ENCODE peak calls at places on chromosomes 7 and 10, in five cellular contexts. E, I, K, J and L are unnamed samples.

GRCh38 chr10:77533887-77534278 is 103.7 kb downstream of the KCNMA1 start:
- DNase-seq in E (no peak), I (no peak), K (no peak), J (no peak), L (no peak)

GRCh38 chr10:131677671-131678070 is 223.1 kb upstream of the PPP2R2D start:
- DNase-seq in E (no peak), I (no peak), K (no peak), J (no peak), L (no peak)

GRCh38 chr10:123013456-123014419 is 4.9 kb downstream of the ACADSB start:
- DNase-seq in E (no peak), I (no peak), K (no peak), J (no peak), L (no peak)

GRCh38 chr10:77188511-77188910 is 449.1 kb downstream of the KCNMA1 start:
- DNase-seq in E (no peak), I (no peak), K (no peak), J (no peak), L (no peak)

GRCh38 chr10:112490543-112490942 is 43.5 kb downstream of the VTI1A start:
- DNase-seq in E (no peak), I (peak; percentile 85), K (no peak), J (no peak), L (peak; percentile 85)

GRCh38 chr10:43610636-43611035 is 4.4 kb downstream of the ZNF485 start:
- DNase-seq in E (no peak), I (no peak), K (no peak), J (no peak), L (no peak)

GRCh38 chr10:94205370-94205930 is 157.3 kb downstream of the NOC3L start:
- DNase-seq in E (no peak), I (no peak), K (no peak), J (no peak), L (no peak)

GRCh38 chr7:19610194-19610943 is 98.5 kb downstream of the POLR1F start:
- DNase-seq in E (no peak), I (no peak), K (no peak), J (no peak), L (no peak)

GRCh38 chr7:118629898-118630469 is 405.5 kb downstream of the ANKRD7 start:
- DNase-seq in E (no peak), I (no peak), K (no peak), J (no peak), L (no peak)